ENCODE peak calls at places on chromosomes 3 and 15, in five cellular contexts. T, B, C, I and Z are unnamed samples.

GRCh38 chr15:90039996-90040395 is 38.9 kb downstream of the ZNF710 start:
- DNase-seq in B (no peak), I (no peak), C (no peak), T (no peak), Z (no peak)

GRCh38 chr3:38579551-38580449 is 69.7 kb downstream of the SCN5A start:
- DNase-seq in C (no peak), I (no peak), B (no peak), T (no peak), Z (peak; percentile 42)

GRCh38 chr3:187889106-187889505 is 143.8 kb upstream of the BCL6 start:
- DNase-seq in I (no peak), T (no peak), C (no peak), B (no peak), Z (no peak)

GRCh38 chr15:89576417-89576773 is 1.1 kb downstream of the TICRR start:
- DNase-seq in C (no peak), T (peak; percentile 22), I (no peak), B (no peak), Z (peak; percentile 9)

GRCh38 chr3:62888180-62888579 is 13.0 kb upstream of the CADPS start:
- DNase-seq in T (no peak), C (no peak), I (peak; percentile 62), B (no peak), Z (no peak)

GRCh38 chr15:65451989-65452388 is 29.2 kb upstream of the IGDCC4 start:
- DNase-seq in B (no peak), C (no peak), T (no peak), I (no peak), Z (no peak)

GRCh38 chr3:98741121-98741716 is 21.9 kb upstream of the ST3GAL6 start:
- DNase-seq in C (no peak), B (peak; percentile 27), I (no peak), T (peak; percentile 10), Z (peak; percentile 70)

GRCh38 chr15:39195988-39196486 is 384.8 kb upstream of the THBS1 start:
- DNase-seq in C (no peak), T (peak; percentile 79), I (no peak), B (no peak), Z (peak; percentile 85)

GRCh38 chr3:98962189-98962930 is 60.9 kb upstream of the DCBLD2 start:
- DNase-seq in B (peak; percentile 52), C (no peak), I (no peak), T (peak; percentile 85), Z (peak; percentile 96)

GRCh38 chr3:13762931-13763330 is 116.9 kb downstream of the WNT7A start:
- DNase-seq in T (no peak), C (no peak), B (no peak), I (no peak), Z (no peak)

GRCh38 chr3:157159037-157159761 is 748 bp downstream of the CCNL1 start:
- DNase-seq in I (peak; percentile 79), B (peak; percentile 69), C (no peak), T (peak; percentile 67), Z (peak; percentile 37)

GRCh38 chr3:123028233-123028828 is 768 bp upstream of the SEMA5B start:
- DNase-seq in T (peak; percentile 72), B (peak; percentile 13), C (peak; percentile 53), I (no peak), Z (peak; percentile 72)

GRCh38 chr3:140050977-140051957 is 116.3 kb downstream of the CLSTN2 start:
- DNase-seq in B (peak; percentile 2), I (peak; percentile 57), C (peak; percentile 11), T (no peak), Z (no peak)

GRCh38 chr15:77867266-77868047 is 210.1 kb downstream of the TBC1D2B start:
- DNase-seq in T (no peak), I (no peak), B (no peak), C (no peak), Z (no peak)

GRCh38 chr15:63997715-63998442 is 48.4 kb downstream of the DAPK2 start:
- DNase-seq in I (no peak), C (no peak), T (no peak), B (no peak), Z (no peak)

GRCh38 chr3:188954590-188955208 is 217.1 kb upstream of the TPRG1 start:
- DNase-seq in B (peak; percentile 68), T (peak; percentile 84), I (peak; percentile 88), C (peak; percentile 75), Z (peak; percentile 88)

GRCh38 chr3:13963137-13963886 is 83.4 kb upstream of the WNT7A start:
- DNase-seq in C (no peak), B (no peak), I (no peak), T (no peak), Z (no peak)

GRCh38 chr3:142224482-142225072 is 808 bp downstream of the GK5 start:
- DNase-seq in C (no peak), I (no peak), T (no peak), B (no peak), Z (no peak)

GRCh38 chr3:10855083-10855870 is 39.2 kb downstream of the SLC6A11 start:
- DNase-seq in B (peak; percentile 66), T (no peak), C (no peak), I (no peak), Z (no peak)

GRCh38 chr3:139095803-139096466 is 51.2 kb upstream of the PRR23C start:
- DNase-seq in C (no peak), I (no peak), B (no peak), T (no peak), Z (no peak)

GRCh38 chr3:51057111-51057510 is 328.0 kb upstream of the MANF start:
- DNase-seq in I (no peak), T (no peak), B (no peak), C (no peak), Z (no peak)

GRCh38 chr15:74123131-74123429 is 7.3 kb upstream of the ISLR2 start:
- DNase-seq in I (peak; percentile 72), C (no peak), B (no peak), T (no peak), Z (no peak)

GRCh38 chr3:77179762-77180161 is 139.9 kb downstream of the ROBO2 start:
- DNase-seq in I (no peak), T (no peak), C (peak; percentile 41), B (peak; percentile 14), Z (no peak)

GRCh38 chr3:191008074-191008473 is 145.6 kb upstream of the GMNC start:
- DNase-seq in I (no peak), T (no peak), B (no peak), C (no peak), Z (no peak)

GRCh38 chr3:69439683-69440270 is 53.9 kb upstream of the FRMD4B start:
- DNase-seq in B (peak; percentile 3), C (no peak), I (no peak), T (peak; percentile 19), Z (peak; percentile 30)

GRCh38 chr15:45022871-45023658 is at the start of gene SORD:
- DNase-seq in B (peak; percentile 86), T (peak; percentile 79), C (peak; percentile 99), I (peak; percentile 99), Z (peak; percentile 69)

GRCh38 chr3:184694266-184694665 is 17.6 kb downstream of the MAGEF1 start:
- DNase-seq in I (no peak), B (no peak), C (no peak), T (no peak), Z (no peak)

GRCh38 chr3:62100233-62100989 is 272.9 kb downstream of the FEZF2 start:
- DNase-seq in C (no peak), T (no peak), I (no peak), B (no peak), Z (no peak)

GRCh38 chr3:72571052-72571451 is 277.2 kb downstream of the SHQ1 start:
- DNase-seq in B (peak; percentile 92), C (no peak), T (no peak), I (no peak), Z (no peak)

GRCh38 chr3:72569754-72570440 is 278.3 kb downstream of the SHQ1 start:
- DNase-seq in B (no peak), I (no peak), T (no peak), C (no peak), Z (no peak)

GRCh38 chr3:72572489-72573007 is 275.7 kb downstream of the SHQ1 start:
- DNase-seq in I (no peak), C (no peak), T (no peak), B (no peak), Z (no peak)

GRCh38 chr3:72573051-72573450 is 275.2 kb downstream of the SHQ1 start:
- DNase-seq in T (no peak), C (no peak), B (peak; percentile 38), I (no peak), Z (no peak)

DNA sequence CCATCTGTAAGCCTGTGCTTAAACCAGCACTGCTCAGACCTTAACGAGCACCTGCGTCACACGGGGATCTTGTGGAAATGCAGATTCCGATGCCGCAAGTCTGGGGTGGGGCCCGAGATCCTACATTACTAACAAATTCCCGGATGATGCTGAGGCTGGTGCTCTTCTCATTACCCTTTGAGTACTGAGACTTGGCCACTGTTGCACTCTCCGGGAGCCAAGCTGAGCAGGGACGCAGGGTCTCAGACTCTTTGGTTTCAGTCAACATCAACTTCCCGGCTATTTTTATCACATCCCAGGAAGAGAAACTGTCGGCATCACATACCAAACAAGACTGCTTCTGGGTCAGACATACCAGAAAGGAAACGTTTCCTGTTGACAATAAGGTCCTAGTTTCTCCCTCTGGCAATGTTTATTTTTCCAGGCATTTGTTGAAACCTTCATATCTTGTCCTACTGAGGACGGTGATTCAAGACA is 276.6 kb downstream of the SHQ1 start:
- DNase-seq in I (no peak), B (peak; percentile 82), C (no peak), T (no peak), Z (no peak)
- H3K4me2 ChIP-seq in I (no peak overlapping the region), B (peak overlapping the region; percentile 96), C (no peak overlapping the region), T (no peak overlapping the region), Z (no peak overlapping the region)

DNA sequence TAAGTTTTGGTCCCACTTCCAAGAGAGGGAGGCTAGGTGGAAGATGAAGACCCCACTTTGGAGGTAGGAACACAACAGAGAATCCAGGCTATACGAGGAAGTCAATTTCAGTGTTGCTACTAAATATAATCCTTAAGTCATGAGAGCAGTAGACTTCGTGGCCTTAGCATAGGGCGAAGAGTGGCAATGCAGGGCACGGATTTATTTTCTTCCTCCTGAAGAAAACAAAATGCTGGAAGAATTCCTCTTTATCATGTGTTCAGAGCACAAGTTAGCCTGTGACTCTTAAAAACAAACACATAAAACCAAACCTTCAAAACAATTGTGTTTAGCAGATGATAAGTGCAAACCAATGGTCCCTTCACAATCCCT is 19.4 kb downstream of the BCL2L10 start:
- DNase-seq in I (no peak), B (no peak), C (no peak), T (no peak), Z (no peak)
- TF ChIP-seq MAFK in I (no peak), B (no peak), C (no peak), T (no peak), Z (no peak)

DNA sequence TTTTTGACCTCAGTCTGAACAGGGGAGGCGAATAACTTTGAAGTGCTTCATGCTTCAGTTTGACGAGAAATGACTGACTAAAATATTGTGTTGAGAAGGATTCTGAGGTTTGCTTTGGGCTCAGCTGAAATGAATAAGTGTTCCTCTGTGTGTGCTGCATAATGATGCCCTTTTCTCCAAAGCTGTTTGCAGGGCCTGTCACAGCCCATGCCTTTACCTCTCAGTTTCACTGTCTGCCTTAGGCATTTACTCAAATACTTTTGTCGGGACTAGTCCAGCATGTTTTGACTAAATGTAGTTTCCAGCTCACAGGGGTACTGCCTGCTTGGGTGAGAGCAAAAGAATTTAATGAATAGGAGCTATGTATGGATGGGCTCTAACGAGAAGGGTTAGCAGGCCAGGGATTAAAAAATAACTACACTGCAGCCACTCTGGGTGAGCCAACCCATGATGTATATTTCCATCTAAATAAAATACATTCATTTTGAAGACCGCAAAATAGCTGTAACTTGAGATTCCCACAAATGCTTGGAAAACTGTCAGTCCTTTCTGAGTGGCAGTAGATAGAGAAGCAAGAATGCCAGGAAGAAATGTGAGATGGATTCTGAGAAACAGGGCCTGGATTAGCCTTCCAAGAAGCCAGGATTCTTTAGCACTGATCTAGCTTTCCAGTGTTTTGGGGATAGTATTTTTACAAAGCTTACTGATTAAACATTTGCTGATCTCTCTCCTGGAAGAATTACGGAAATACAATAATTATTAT is 549.2 kb upstream of the TBL1XR1 start:
- DNase-seq in I (no peak), C (no peak), B (no peak), T (no peak), Z (peak; percentile 83)
- H3K4me2 ChIP-seq in I (no peak overlapping the region), C (no peak overlapping the region), B (no peak overlapping the region), T (no peak overlapping the region), Z (peak overlapping the region; percentile 11)

GRCh38 chr3:121529308-121529707 is 16.5 kb downstream of the POLQ start:
- DNase-seq in I (no peak), T (peak; percentile 6), B (peak; percentile 3), C (peak; percentile 19), Z (peak; percentile 35)
- TF ChIP-seq MAFK in I (no peak), T (no peak), B (no peak), C (no peak), Z (no peak)